ENCODE peak calls at places on chromosomes 16 and 17, in four cellular contexts. Y, A, P and G are unnamed samples.

GRCh38 chr16:74601131-74601871 is 5.6 kb downstream of the GLG1 start:
- DNase-seq in Y (no peak), A (no peak), P (no peak), G (peak; percentile 23)

GRCh38 chr16:72664122-72664479 is 383.8 kb downstream of the ZFHX3 start:
- DNase-seq in Y (no peak), A (no peak), P (no peak), G (no peak)

GRCh38 chr17:50559674-50560184 is 786 bp upstream of the CACNA1G start:
- DNase-seq in Y (peak; percentile 79), A (peak; percentile 84), P (no peak), G (peak; percentile 82)

GRCh38 chr16:28308794-28309535 is 16.6 kb downstream of the SBK1 start:
- DNase-seq in Y (no peak), A (no peak), P (no peak), G (no peak)

GRCh38 chr17:67718325-67718941 is 697 bp downstream of the NOL11 start:
- DNase-seq in Y (no peak), A (no peak), P (no peak), G (no peak)

GRCh38 chr17:68019336-68019674 is 16.2 kb upstream of the KPNA2 start:
- DNase-seq in Y (no peak), A (no peak), P (no peak), G (no peak)

GRCh38 chr17:74964988-74965622 is 7.5 kb downstream of the HID1 start:
- DNase-seq in Y (no peak), A (no peak), P (no peak), G (no peak)

GRCh38 chr16:30351586-30352419 is 3.3 kb downstream of the CD2BP2 start:
- DNase-seq in Y (peak; percentile 86), A (no peak), P (peak; percentile 63), G (peak; percentile 95)

GRCh38 chr16:30535106-30535776 is 583 bp upstream of the ZNF747 start:
- DNase-seq in Y (no peak), A (no peak), P (no peak), G (no peak)

GRCh38 chr17:1090454-1091189 is 89.2 kb downstream of the ABR start:
- DNase-seq in Y (no peak), A (no peak), P (no peak), G (no peak)

GRCh38 chr17:2085648-2085949 is 30.7 kb downstream of the HIC1 start:
- DNase-seq in Y (peak; percentile 56), A (no peak), P (no peak), G (no peak)

GRCh38 chr16:60318486-60318885 is 1584.4 kb upstream of the GOT2 start:
- DNase-seq in Y (no peak), A (no peak), P (no peak), G (no peak)

GRCh38 chr16:590165-590874 is 454 bp downstream of the RAB40C start:
- DNase-seq in Y (no peak), A (no peak), P (no peak), G (peak; percentile 67)

GRCh38 chr17:55149485-55149884 is 115.3 kb upstream of the HLF start:
- DNase-seq in Y (no peak), A (no peak), P (no peak), G (no peak)

GRCh38 chr17:35056013-35056412 is 7.5 kb downstream of the RFFL start:
- DNase-seq in Y (no peak), A (no peak), P (no peak), G (no peak)

GRCh38 chr16:83037102-83037501 is 410.3 kb downstream of the CDH13 start:
- DNase-seq in Y (no peak), A (no peak), P (no peak), G (no peak)

GRCh38 chr16:87570938-87571867 is 31.1 kb upstream of the JPH3 start:
- DNase-seq in Y (peak; percentile 76), A (no peak), P (no peak), G (peak; percentile 80)

GRCh38 chr17:67862614-67863217 is 37.4 kb downstream of the BPTF start:
- DNase-seq in Y (no peak), A (no peak), P (no peak), G (no peak)

GRCh38 chr17:6786618-6787017 is 10.6 kb downstream of the FBXO39 start:
- DNase-seq in Y (no peak), A (no peak), P (no peak), G (no peak)

GRCh38 chr16:24013733-24014645 is 178.2 kb downstream of the PRKCB start:
- DNase-seq in Y (no peak), A (no peak), P (no peak), G (no peak)

DNA sequence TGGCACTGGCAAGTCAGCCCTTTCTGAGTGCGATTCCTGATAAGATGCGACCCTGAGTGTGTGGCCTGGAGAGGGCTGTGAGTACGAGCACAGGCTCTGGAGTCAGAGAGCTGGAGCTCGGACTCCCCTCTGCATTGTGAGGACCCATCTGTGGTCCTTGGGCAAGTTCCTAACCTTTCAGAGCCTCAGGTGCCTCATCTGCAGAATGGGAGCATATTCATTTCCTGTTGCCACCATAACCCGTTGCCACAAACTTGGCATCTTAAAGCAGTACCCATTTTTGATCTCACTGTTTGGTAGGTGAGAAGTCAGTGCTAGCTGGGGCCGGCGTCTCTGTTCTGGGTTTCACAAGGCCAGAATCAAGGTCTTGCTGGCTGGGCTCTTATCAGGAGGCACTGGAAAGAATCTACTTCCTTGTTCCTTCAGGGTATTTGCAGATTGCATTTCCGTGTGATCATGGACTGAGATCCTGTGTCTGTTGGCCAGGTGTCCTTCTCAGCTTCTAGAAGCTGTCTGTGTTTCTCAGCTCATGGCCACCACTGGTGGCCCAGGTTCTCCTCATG is 20.2 kb downstream of the KNOP1 start:
- DNase-seq in Y (no peak), A (no peak), P (no peak), G (peak; percentile 27)
- H3K36me3 ChIP-seq in Y (peaks cover 31% of the 10 kb centered on the region), A (peaks cover 12% of the 10 kb centered on the region), P (peaks cover 68% of the 10 kb centered on the region), G (no peaks in the 10 kb centered on the region)

GRCh38 chr17:61547113-61547512 is 43.9 kb downstream of the NACA2 start:
- DNase-seq in Y (no peak), A (no peak), P (no peak), G (no peak)
- H3K36me3 ChIP-seq in Y (no peaks in the 10 kb centered on the region), A (no peaks in the 10 kb centered on the region), P (no peaks in the 10 kb centered on the region), G (no peaks in the 10 kb centered on the region)

GRCh38 chr16:49464877-49465504 is 91.4 kb downstream of the C16orf78 start:
- DNase-seq in Y (no peak), A (no peak), P (no peak), G (no peak)
- H3K36me3 ChIP-seq in Y (no peaks in the 10 kb centered on the region), A (no peaks in the 10 kb centered on the region), P (no peaks in the 10 kb centered on the region), G (no peaks in the 10 kb centered on the region)

DNA sequence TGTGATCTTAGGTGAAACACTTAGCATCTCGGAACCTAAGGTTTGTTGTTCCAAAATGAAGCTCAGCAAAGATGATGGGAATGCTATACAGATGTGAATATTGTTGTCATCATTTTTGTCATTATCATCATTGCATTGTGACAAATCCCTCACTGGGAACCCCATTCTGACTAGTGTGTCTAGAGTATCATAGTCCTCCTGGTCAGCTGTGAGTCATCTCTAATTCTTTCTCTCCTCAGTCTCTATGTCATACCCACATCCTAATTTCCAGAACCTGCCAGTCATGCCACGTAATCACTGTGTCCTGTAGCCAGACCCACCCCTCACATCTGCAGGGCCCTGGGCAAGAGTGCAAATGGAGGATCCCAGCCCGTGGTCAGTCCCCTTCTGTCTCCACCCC is 60.5 kb upstream of the CLEC3A start:
- DNase-seq in Y (no peak), A (no peak), P (no peak), G (no peak)
- H3K36me3 ChIP-seq in Y (no peaks in the 10 kb centered on the region), A (no peaks in the 10 kb centered on the region), P (no peaks in the 10 kb centered on the region), G (no peaks in the 10 kb centered on the region)

DNA sequence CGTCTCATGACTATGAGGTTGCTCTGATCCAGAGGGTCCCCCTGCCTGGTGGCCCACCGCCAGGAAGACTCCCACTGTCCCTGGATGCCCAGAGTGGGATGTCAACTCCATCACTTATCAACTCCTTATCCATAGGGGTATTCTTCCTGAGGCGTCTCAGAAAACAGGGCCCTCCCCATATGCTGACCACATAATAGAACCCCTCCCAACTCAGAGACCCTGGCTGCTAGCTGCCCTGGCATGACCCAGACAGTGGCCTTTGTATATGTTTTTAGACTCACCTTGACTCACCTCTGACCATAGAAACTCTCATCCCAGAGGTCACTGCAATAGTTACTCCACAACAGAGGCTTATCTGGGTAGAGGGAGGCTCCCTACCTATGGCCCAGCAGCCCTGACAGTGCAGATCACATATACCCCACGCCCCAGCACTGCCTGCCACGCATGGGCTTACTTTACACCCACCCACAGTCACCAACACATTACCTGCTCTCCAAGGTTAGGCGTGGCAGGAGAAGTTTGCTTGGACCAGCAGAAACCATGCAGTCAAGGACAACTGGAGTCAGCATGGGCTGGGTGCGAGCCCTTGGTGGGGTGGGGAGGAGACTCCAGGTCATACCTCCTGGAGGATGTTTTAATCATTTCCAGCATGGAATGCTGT is 2.3 kb upstream of the G6PC1 start:
- DNase-seq in Y (no peak), A (no peak), P (no peak), G (no peak)
- H3K36me3 ChIP-seq in Y (no peaks in the 10 kb centered on the region), A (no peaks in the 10 kb centered on the region), P (no peaks in the 10 kb centered on the region), G (no peaks in the 10 kb centered on the region)

GRCh38 chr17:81715107-81715871 is 3.2 kb downstream of the SLC25A10 start:
- DNase-seq in Y (no peak), A (no peak), P (no peak), G (no peak)

GRCh38 chr17:81713556-81714411 is 1.7 kb downstream of the SLC25A10 start:
- DNase-seq in Y (no peak), A (no peak), P (no peak), G (no peak)

GRCh38 chr17:81715872-81716673 is 4.0 kb downstream of the SLC25A10 start:
- DNase-seq in Y (no peak), A (no peak), P (no peak), G (peak; percentile 69)

GRCh38 chr17:81713004-81713555 is 996 bp downstream of the SLC25A10 start:
- DNase-seq in Y (no peak), A (no peak), P (no peak), G (no peak)

GRCh38 chr17:81714412-81715106 is 2.5 kb downstream of the SLC25A10 start:
- DNase-seq in Y (no peak), A (no peak), P (no peak), G (peak; percentile 68)
- H3K36me3 ChIP-seq in Y (no peaks in the 10 kb centered on the region), A (peaks cover 23% of the 10 kb centered on the region), P (peaks cover 52% of the 10 kb centered on the region), G (no peaks in the 10 kb centered on the region)

DNA sequence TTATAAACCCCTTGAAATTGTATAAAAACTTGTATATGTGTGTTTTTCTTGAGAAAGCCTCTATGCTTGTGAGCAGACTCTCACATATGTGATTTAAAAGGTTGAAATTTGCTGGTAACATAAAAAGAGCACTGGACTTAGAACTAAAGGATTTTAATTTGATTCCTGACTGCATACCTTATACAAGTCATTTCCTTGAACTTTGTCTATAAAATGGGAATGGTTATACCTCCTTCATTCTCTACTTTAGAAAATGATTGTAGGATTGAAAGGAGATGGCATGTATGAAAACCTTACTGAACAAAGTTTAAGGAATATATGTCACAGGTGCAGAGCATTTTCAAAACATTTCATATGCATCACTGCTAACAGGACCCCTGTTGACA is 10.4 kb upstream of the ARL2BP start:
- DNase-seq in Y (no peak), A (no peak), P (no peak), G (no peak)
- H3K36me3 ChIP-seq in Y (peaks cover 87% of the 10 kb centered on the region), A (peaks cover 6% of the 10 kb centered on the region), P (peaks cover 88% of the 10 kb centered on the region), G (peaks cover 14% of the 10 kb centered on the region)

DNA sequence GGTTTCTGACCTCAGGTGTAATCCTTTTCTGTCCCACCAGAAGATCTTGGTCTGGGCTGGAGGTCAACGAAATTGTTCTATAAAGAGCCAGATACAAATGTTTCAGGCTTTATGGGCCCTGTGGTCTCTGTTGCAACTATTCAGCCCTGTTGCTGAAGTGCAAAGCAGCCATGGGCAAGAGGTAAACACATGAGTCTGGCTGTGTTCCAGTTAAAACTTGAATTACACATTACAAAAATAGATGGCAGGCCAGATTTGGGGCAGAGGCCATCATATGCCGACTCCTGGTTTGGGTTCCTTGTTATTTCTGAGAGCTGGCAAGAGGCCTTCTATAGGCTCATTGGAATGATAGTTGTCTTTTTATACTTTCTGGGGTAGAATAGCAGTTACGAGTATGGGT is 114.4 kb downstream of the SDR42E1 start:
- DNase-seq in Y (no peak), A (no peak), P (no peak), G (no peak)
- H3K36me3 ChIP-seq in Y (no peaks in the 10 kb centered on the region), A (no peaks in the 10 kb centered on the region), P (peaks cover 6% of the 10 kb centered on the region), G (no peaks in the 10 kb centered on the region)